ENCODE peak calls at places on chromosome 15, in four cellular contexts. O is K562, S is BE2C, L is left ventricle myocardium inferior. Y is an unnamed sample. For H3K27me3, the result is how much of the 10 kb centered on the place peaks cover.

GRCh38 chr15:38781196-38781595 is 216.6 kb upstream of the RASGRP1 start:
- DNase-seq in O (no peak), S (no peak), L (no peak), Y (no peak)

GRCh38 chr15:62964251-62964650 is 78.3 kb upstream of the TPM1 start:
- DNase-seq in O (no peak), S (no peak), L (no peak), Y (no peak)

GRCh38 chr15:43792761-43793493 is 807 bp downstream of the SERF2 start:
- DNase-seq in O (peak), S (no peak), L (no peak), Y (peak)

GRCh38 chr15:60660290-60661051 is 181.5 kb upstream of the ICE2 start:
- DNase-seq in O (no peak), S (peak), L (no peak), Y (no peak)

GRCh38 chr15:64667736-64668161 is 107.6 kb downstream of the RBPMS2 start:
- DNase-seq in O (no peak), S (no peak), L (no peak), Y (peak)

GRCh38 chr15:92069308-92070244 is 216.1 kb downstream of the SLCO3A1 start:
- DNase-seq in O (no peak), S (no peak), L (peak), Y (peak)

GRCh38 chr15:92112180-92112579 is 258.7 kb downstream of the SLCO3A1 start:
- DNase-seq in O (no peak), S (no peak), L (no peak), Y (no peak)

GRCh38 chr15:52109559-52110451 is 2.8 kb downstream of the BCL2L10 start:
- DNase-seq in O (no peak), S (no peak), L (no peak), Y (no peak)

GRCh38 chr15:93152264-93152884 is 63.4 kb upstream of the RGMA start:
- DNase-seq in O (no peak), S (no peak), L (no peak), Y (no peak)

GRCh38 chr15:32029862-32030781 is at the start of gene CHRNA7:
- DNase-seq in O (peak), S (peak), L (peak), Y (peak)

GRCh38 chr15:91252756-91253155 is 152.7 kb downstream of the SV2B start:
- DNase-seq in O (no peak), S (no peak), L (no peak), Y (no peak)

GRCh38 chr15:93110502-93111040 is 21.6 kb upstream of the RGMA start:
- DNase-seq in O (no peak), S (no peak), L (no peak), Y (no peak)

GRCh38 chr15:70795311-70795665 is 31.9 kb upstream of the UACA start:
- DNase-seq in O (no peak), S (no peak), L (no peak), Y (no peak)

GRCh38 chr15:69114231-69114937 is 46.1 kb upstream of the GLCE start:
- DNase-seq in O (peak), S (peak), L (no peak), Y (no peak)
- H3K27me3 ChIP-seq in O (under half), S (under half), L (under half), Y (under half)

GRCh38 chr15:65762914-65763787 is 28.9 kb downstream of the DENND4A start:
- DNase-seq in O (no peak), S (no peak), L (no peak), Y (no peak)

GRCh38 chr15:65767895-65768294 is 24.2 kb downstream of the DENND4A start:
- DNase-seq in O (no peak), S (no peak), L (no peak), Y (no peak)

GRCh38 chr15:65769482-65769881 is 22.6 kb downstream of the DENND4A start:
- DNase-seq in O (no peak), S (no peak), L (no peak), Y (no peak)

GRCh38 chr15:65767264-65767595 is 24.9 kb downstream of the DENND4A start:
- DNase-seq in O (no peak), S (no peak), L (no peak), Y (no peak)

DNA sequence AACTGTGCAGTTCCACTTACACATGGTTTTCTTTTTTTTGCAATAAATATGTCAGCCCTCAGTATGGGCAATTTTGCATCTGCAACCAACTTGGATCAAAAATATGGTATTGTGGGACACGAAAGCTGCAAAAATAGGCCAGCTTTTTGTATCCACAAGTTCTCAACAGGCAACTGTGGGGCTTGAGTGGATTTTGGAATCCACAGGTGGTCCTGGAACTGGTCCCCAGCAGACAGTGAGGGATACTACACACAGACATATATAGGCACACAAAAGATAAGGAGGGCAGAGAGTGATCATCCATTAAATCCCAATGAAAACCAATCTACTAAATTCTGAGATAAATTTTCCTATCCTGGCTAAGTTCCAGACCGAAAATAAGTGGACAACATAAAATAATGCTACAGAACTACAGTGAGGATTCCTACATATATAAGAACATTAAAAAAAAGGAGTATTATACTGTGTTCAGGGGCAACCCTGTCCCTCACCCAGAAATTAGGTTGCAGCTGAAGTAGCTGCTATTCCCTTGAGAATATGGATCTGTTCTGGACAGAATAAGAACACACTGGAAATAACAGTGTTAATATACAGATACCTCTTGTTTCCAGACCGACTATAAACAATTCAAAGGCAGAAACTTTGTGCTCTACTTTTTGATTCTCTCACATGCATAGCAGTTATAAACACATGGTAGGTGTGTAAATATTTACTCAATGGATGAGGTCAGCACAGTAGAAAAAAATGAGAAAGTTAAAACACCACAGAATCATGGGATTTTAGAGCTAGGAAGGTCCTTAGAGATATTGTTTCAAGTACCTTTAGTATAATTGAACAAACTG is 25.4 kb downstream of the DENND4A start:
- DNase-seq in O (no peak), S (no peak), L (no peak), Y (no peak)
- H3K27me3 ChIP-seq in O (under half), S (under half), L (under half), Y (under half)

DNA sequence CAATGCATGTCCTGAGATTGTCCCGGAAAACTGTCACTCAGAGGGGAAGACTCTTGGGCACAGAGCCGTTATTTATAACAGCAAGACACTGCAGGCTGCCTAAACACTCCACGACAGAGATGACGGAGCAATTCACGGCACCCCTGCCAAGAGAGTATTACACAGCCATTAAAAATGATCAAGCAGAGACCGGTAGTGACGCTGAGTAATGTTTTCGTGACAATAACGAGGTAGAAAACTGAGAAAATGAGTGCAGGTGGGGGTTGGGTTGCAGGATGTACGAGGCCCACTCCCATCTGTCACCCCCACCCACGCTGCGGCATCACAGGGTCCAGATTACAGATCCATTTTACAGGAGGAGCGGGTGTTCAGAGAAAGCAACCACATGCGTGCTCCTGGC is 58.9 kb upstream of the LINGO1 start:
- DNase-seq in O (no peak), S (no peak), L (no peak), Y (no peak)
- H3K27me3 ChIP-seq in O (half or more), S (under half), L (half or more), Y (under half)

GRCh38 chr15:25643120-25643519 is 204.3 kb upstream of the UBE3A start:
- DNase-seq in O (no peak), S (no peak), L (no peak), Y (peak)
- H3K27me3 ChIP-seq in O (under half), S (under half), L (under half), Y (half or more)

GRCh38 chr15:69082556-69082955 is 68.1 kb downstream of the NOX5 start:
- DNase-seq in O (no peak), S (no peak), L (no peak), Y (no peak)

GRCh38 chr15:69086427-69087205 is 72.1 kb downstream of the NOX5 start:
- DNase-seq in O (no peak), S (no peak), L (no peak), Y (peak)

GRCh38 chr15:69085325-69086081 is 71.0 kb downstream of the NOX5 start:
- DNase-seq in O (no peak), S (no peak), L (no peak), Y (no peak)

GRCh38 chr15:69082041-69082502 is 67.6 kb downstream of the NOX5 start:
- DNase-seq in O (no peak), S (no peak), L (no peak), Y (no peak)

GRCh38 chr15:69084404-69085030 is 70.0 kb downstream of the NOX5 start:
- DNase-seq in O (no peak), S (no peak), L (no peak), Y (no peak)
- H3K27me3 ChIP-seq in O (under half), S (under half), L (under half), Y (under half)

GRCh38 chr15:48101376-48101961 is 19.3 kb upstream of the SLC24A5 start:
- DNase-seq in O (no peak), S (no peak), L (no peak), Y (no peak)
- H3K27me3 ChIP-seq in O (under half), S (under half), L (half or more), Y (under half)

GRCh38 chr15:45114751-45115085 is 592 bp downstream of the DUOXA2 start:
- DNase-seq in O (no peak), S (no peak), L (no peak), Y (peak)
- H3K27me3 ChIP-seq in O (under half), S (under half), L (half or more), Y (half or more)

GRCh38 chr15:67815036-67815592 is 10.2 kb upstream of the SKOR1 start:
- DNase-seq in O (no peak), S (no peak), L (no peak), Y (peak)
- H3K27me3 ChIP-seq in O (under half), S (under half), L (half or more), Y (under half)

GRCh38 chr15:73845507-73845906 is 27.9 kb upstream of the TBC1D21 start:
- DNase-seq in O (no peak), S (no peak), L (no peak), Y (no peak)
- H3K27me3 ChIP-seq in O (under half), S (under half), L (under half), Y (under half)

GRCh38 chr15:88399021-88399685 is 68.0 kb downstream of the MRPL46 start:
- DNase-seq in O (no peak), S (no peak), L (no peak), Y (no peak)
- H3K27me3 ChIP-seq in O (under half), S (under half), L (under half), Y (under half)